ENCODE peak calls at places on chromosomes 12 and 14, in seven cellular contexts. C, I, B, M, U, L and P are unnamed samples.

GRCh38 chr12:132572106-132572505 is 38.3 kb downstream of the LRCOL1 start:
- DNase-seq in B (no peak), L (peak), I (no peak), M (no peak), C (no peak), U (no peak), P (no peak)

GRCh38 chr12:84842406-84843013 is 70.1 kb downstream of the SLC6A15 start:
- DNase-seq in U (peak), M (peak), B (peak), C (no peak), L (no peak), I (no peak), P (peak)

GRCh38 chr12:60194682-60195081 is 598.9 kb downstream of the SLC16A7 start:
- DNase-seq in C (no peak), I (no peak), L (no peak), U (peak), B (no peak), M (no peak), P (no peak)

GRCh38 chr14:99205086-99205688 is 66.8 kb downstream of the BCL11B start:
- DNase-seq in U (no peak), C (no peak), B (no peak), M (no peak), I (no peak), L (no peak), P (no peak)

GRCh38 chr14:103068351-103069073 is 11.2 kb upstream of the CDC42BPB start:
- DNase-seq in U (no peak), I (no peak), C (no peak), L (no peak), M (no peak), B (no peak), P (no peak)

GRCh38 chr12:120554658-120555057 is 20.5 kb downstream of the RNF10 start:
- DNase-seq in I (no peak), C (no peak), L (no peak), U (no peak), M (no peak), B (no peak), P (no peak)

GRCh38 chr12:23750923-23751322 is 198.5 kb downstream of the SOX5 start:
- DNase-seq in B (no peak), U (no peak), C (no peak), M (no peak), I (no peak), L (no peak), P (no peak)

GRCh38 chr12:19964549-19964948 is 403.8 kb upstream of the PDE3A start:
- DNase-seq in I (no peak), U (no peak), B (no peak), C (no peak), L (no peak), M (peak), P (no peak)

GRCh38 chr14:30005114-30005698 is 77.6 kb upstream of the PRKD1 start:
- DNase-seq in U (peak), B (peak), C (no peak), L (no peak), I (no peak), M (peak), P (no peak)

GRCh38 chr12:123916729-123917128 is 55.9 kb downstream of the CCDC92 start:
- DNase-seq in U (peak), C (no peak), L (no peak), I (no peak), B (no peak), M (no peak), P (peak)